ENCODE peak calls at places on chromosomes 6 and 20, in nine cellular contexts. C is NCI-H510A treated with DMSO at 0.1 percent for 48 hours; O is activated naive CD8-positive, alpha-beta T cell treated with anti-CD3 and anti-CD28 coated beads for 36 hours; K is omental fat pad; F is naive thymus-derived CD8-positive, alpha-beta T cell; T is RWPE1; A is NCI-H1105; Q is NCI-H82; W is H9. L is an unnamed sample.

GRCh38 chr6:7732219-7732618 is 6.3 kb downstream of the BMP6 start:
- DNase-seq in A (no peak), O (no peak), W (no peak), Q (no peak), F (no peak), T (no peak), C (no peak), K (no peak), L (no peak)

GRCh38 chr6:53159558-53159957 is 10.9 kb upstream of the GCM1 start:
- DNase-seq in T (peak), Q (peak), F (no peak), K (no peak), O (no peak), A (no peak), C (no peak), W (no peak), L (no peak)

GRCh38 chr20:58467572-58468330 is 47.4 kb downstream of the APCDD1L start:
- DNase-seq in O (no peak), W (no peak), A (no peak), T (no peak), Q (no peak), C (no peak), F (no peak), K (no peak), L (no peak)

GRCh38 chr20:21208999-21209398 is 83.1 kb downstream of the KIZ start:
- DNase-seq in K (no peak), A (no peak), Q (peak), T (no peak), O (no peak), C (no peak), W (no peak), F (no peak), L (no peak)

GRCh38 chr6:28081486-28081751 is 1.1 kb downstream of the ZNF165 start:
- DNase-seq in A (no peak), O (peak), C (no peak), K (no peak), F (peak), Q (no peak), W (no peak), T (no peak), L (no peak)

GRCh38 chr20:64035066-64035932 is 683 bp upstream of the C20orf204 start:
- DNase-seq in K (no peak), T (no peak), A (no peak), F (no peak), C (no peak), W (no peak), O (peak), Q (no peak), L (no peak)

GRCh38 chr6:6091608-6092002 is 84.9 kb upstream of the NRN1 start:
- DNase-seq in T (no peak), K (no peak), C (no peak), O (no peak), Q (no peak), F (no peak), A (no peak), W (no peak), L (no peak)

GRCh38 chr6:35511980-35512379 is 716 bp downstream of the TULP1 start:
- DNase-seq in C (no peak), W (no peak), F (no peak), K (no peak), Q (peak), T (no peak), A (no peak), O (no peak), L (no peak)

GRCh38 chr6:3291987-3292386 is 33.2 kb downstream of the PSMG4 start:
- DNase-seq in O (no peak), W (no peak), T (no peak), A (no peak), C (no peak), F (no peak), K (no peak), Q (no peak), L (no peak)

GRCh38 chr20:44069203-44069931 is 117.6 kb downstream of the JPH2 start:
- DNase-seq in T (no peak), Q (no peak), W (no peak), C (no peak), K (no peak), O (peak), A (no peak), F (peak), L (no peak)

GRCh38 chr6:447381-448165 is 56.0 kb downstream of the IRF4 start:
- DNase-seq in T (no peak), A (no peak), C (no peak), F (no peak), O (peak), W (peak), Q (no peak), K (no peak), L (no peak)

GRCh38 chr6:107627928-107628327 is 138.0 kb downstream of the SOBP start:
- DNase-seq in K (no peak), W (no peak), C (no peak), A (no peak), T (no peak), F (no peak), O (no peak), Q (no peak), L (no peak)

GRCh38 chr6:3138341-3138740 is 19.0 kb downstream of the TUBB2A start:
- DNase-seq in Q (no peak), T (peak), A (no peak), F (no peak), W (no peak), K (no peak), O (no peak), C (no peak), L (no peak)

GRCh38 chr6:25038992-25039391 is 103.2 kb upstream of the RIPOR2 start:
- DNase-seq in Q (no peak), K (no peak), C (no peak), F (no peak), A (no peak), W (no peak), O (no peak), T (no peak), L (no peak)

GRCh38 chr6:52904562-52905279 is 4.8 kb downstream of the GSTA3 start:
- DNase-seq in Q (peak), W (peak), A (no peak), C (no peak), O (no peak), F (no peak), T (no peak), K (no peak), L (no peak)

GRCh38 chr6:16681260-16681873 is 79.9 kb downstream of the ATXN1 start:
- DNase-seq in C (no peak), A (no peak), W (no peak), K (no peak), T (peak), F (no peak), O (no peak), Q (no peak), L (no peak)

GRCh38 chr6:33192671-33193602 is 670 bp upstream of the COL11A2 start:
- DNase-seq in O (no peak), Q (peak), A (peak), K (no peak), C (no peak), T (no peak), W (no peak), F (peak), L (no peak)

GRCh38 chr20:17576215-17576614 is 6.3 kb downstream of the DSTN start:
- DNase-seq in T (no peak), K (no peak), Q (no peak), A (no peak), W (no peak), C (no peak), O (no peak), F (no peak), L (no peak)

GRCh38 chr20:23800865-23801264 is 25.7 kb downstream of the CST2 start:
- DNase-seq in A (no peak), O (no peak), Q (no peak), F (no peak), C (no peak), T (no peak), K (no peak), W (no peak), L (no peak)

GRCh38 chr20:19712737-19713260 is 45.3 kb upstream of the RIN2 start:
- DNase-seq in C (no peak), Q (no peak), A (no peak), T (no peak), O (no peak), W (no peak), F (no peak), K (no peak), L (no peak)

GRCh38 chr6:17962436-17963031 is 24.9 kb downstream of the KIF13A start:
- DNase-seq in F (no peak), K (no peak), Q (peak), A (no peak), T (peak), C (peak), W (no peak), O (no peak), L (no peak)

GRCh38 chr6:109787312-109787711 is 96.2 kb downstream of the FIG4 start:
- DNase-seq in A (no peak), Q (no peak), T (no peak), C (no peak), K (no peak), F (no peak), W (no peak), O (no peak), L (no peak)

GRCh38 chr6:57102976-57103375 is 13.0 kb downstream of the ZNF451 start:
- DNase-seq in F (no peak), A (no peak), Q (no peak), W (no peak), T (no peak), O (no peak), K (no peak), C (no peak), L (no peak)

GRCh38 chr6:69768664-69769063 is 28.1 kb downstream of the LMBRD1 start:
- DNase-seq in Q (no peak), C (no peak), K (no peak), A (no peak), F (no peak), T (no peak), O (no peak), W (no peak), L (no peak)

GRCh38 chr20:10536531-10536930 is 101.4 kb downstream of the SLX4IP start:
- DNase-seq in C (peak), W (peak), F (no peak), Q (peak), O (no peak), A (peak), K (no peak), T (no peak), L (no peak)

GRCh38 chr6:65745614-65746013 is 38.6 kb upstream of the EYS start:
- DNase-seq in F (no peak), T (peak), K (no peak), W (no peak), Q (no peak), O (no peak), A (no peak), C (no peak), L (no peak)

GRCh38 chr6:74015427-74015826 is 319.4 kb downstream of the CD109 start:
- DNase-seq in O (no peak), C (no peak), W (no peak), T (no peak), A (no peak), F (no peak), K (no peak), Q (no peak), L (no peak)

GRCh38 chr6:30828027-30828962 is 56.0 kb upstream of the DDR1 start:
- DNase-seq in W (peak), T (peak), C (peak), F (peak), K (peak), O (peak), Q (peak), A (peak), L (peak)

GRCh38 chr20:15942130-15942529 is 631.1 kb downstream of the KIF16B start:
- DNase-seq in A (no peak), T (peak), O (no peak), F (no peak), C (no peak), W (no peak), Q (no peak), K (no peak), L (no peak)

GRCh38 chr6:24460966-24461365 is 28.4 kb downstream of the GPLD1 start:
- DNase-seq in K (no peak), O (no peak), C (no peak), T (no peak), Q (no peak), A (no peak), F (no peak), W (no peak), L (no peak)

GRCh38 chr6:37946021-37946420 is 126.5 kb downstream of the ZFAND3 start:
- DNase-seq in F (no peak), W (no peak), A (no peak), Q (no peak), K (no peak), C (no peak), T (no peak), O (no peak), L (no peak)

GRCh38 chr6:53979468-53980067 is 131.7 kb upstream of the MLIP start:
- DNase-seq in T (peak), C (peak), A (peak), O (no peak), K (no peak), Q (peak), W (no peak), F (no peak), L (no peak)

GRCh38 chr20:40192083-40192482 is 497.0 kb downstream of the MAFB start:
- DNase-seq in A (no peak), W (no peak), O (no peak), Q (no peak), C (no peak), F (no peak), K (no peak), T (no peak), L (no peak)

GRCh38 chr6:13331516-13332348 is 3.4 kb upstream of the TBC1D7 start:
- DNase-seq in Q (peak), W (no peak), C (peak), F (no peak), K (no peak), O (no peak), A (peak), T (no peak), L (no peak)

GRCh38 chr6:107653861-107654394 is 164.0 kb downstream of the SOBP start:
- DNase-seq in C (no peak), O (no peak), F (no peak), K (no peak), W (no peak), Q (no peak), T (no peak), A (no peak), L (no peak)

GRCh38 chr6:24888967-24889366 is 46.8 kb downstream of the RIPOR2 start:
- DNase-seq in A (no peak), W (no peak), F (no peak), C (no peak), O (no peak), Q (no peak), K (no peak), T (no peak), L (no peak)

GRCh38 chr6:20313960-20314530 is 87.6 kb upstream of the E2F3 start:
- DNase-seq in C (no peak), Q (no peak), K (no peak), T (no peak), W (no peak), O (no peak), F (no peak), A (peak), L (no peak)

GRCh38 chr20:1895674-1896496 is 678 bp downstream of the SIRPA start:
- DNase-seq in T (peak), F (no peak), O (no peak), A (no peak), W (peak), K (no peak), Q (no peak), C (no peak), L (no peak)